ENCODE peak calls at places on chromosomes 3 and 15, in ten cellular contexts. B is tibial artery, G is endothelial cell, V is bronchial epithelial cell, J is GM10248, W is psoas muscle, X is GM23338, N is endothelial cell of umbilical vein, R is Caco-2, I is cardiac muscle cell. D is an unnamed sample.

GRCh38 chr3:33926998-33927605 is 128.7 kb downstream of the PDCD6IP start:
- DNase-seq in B (no peak), G (no peak), V (no peak), J (no peak), W (no peak), X (no peak), N (no peak), R (no peak), I (no peak), D (no peak)

GRCh38 chr3:190983875-190984274 is 121.4 kb upstream of the GMNC start:
- DNase-seq in B (no peak), G (no peak), V (no peak), J (no peak), W (no peak), X (no peak), N (no peak), R (no peak), I (no peak), D (no peak)

GRCh38 chr15:78640840-78641733 is at the start of gene CHRNB4:
- DNase-seq in B (no peak), G (peak), V (peak), J (no peak), W (no peak), X (peak), N (peak), R (peak), I (peak), D (no peak)

GRCh38 chr3:49470714-49471420 is 800 bp downstream of the DAG1 start:
- DNase-seq in B (no peak), G (no peak), V (peak), J (no peak), W (no peak), X (no peak), N (no peak), R (no peak), I (no peak), D (no peak)

GRCh38 chr15:100073982-100074381 is 267.8 kb downstream of the ADAMTS17 start:
- DNase-seq in B (no peak), G (no peak), V (peak), J (no peak), W (no peak), X (no peak), N (no peak), R (no peak), I (no peak), D (no peak)

GRCh38 chr15:69304176-69304533 is 5.4 kb downstream of the PAQR5 start:
- DNase-seq in B (no peak), G (no peak), V (peak), J (no peak), W (no peak), X (no peak), N (no peak), R (no peak), I (no peak), D (peak)

GRCh38 chr15:95087253-95087609 is 855.9 kb downstream of the MCTP2 start:
- DNase-seq in B (no peak), G (no peak), V (peak), J (no peak), W (no peak), X (no peak), N (no peak), R (no peak), I (no peak), D (no peak)

GRCh38 chr15:66287461-66288055 is 5.8 kb upstream of the DIS3L start:
- DNase-seq in B (no peak), G (no peak), V (peak), J (peak), W (no peak), X (peak), N (peak), R (peak), I (peak), D (no peak)

GRCh38 chr3:97882975-97883598 is 61.3 kb downstream of the CRYBG3 start:
- DNase-seq in B (no peak), G (no peak), V (peak), J (no peak), W (no peak), X (no peak), N (peak), R (peak), I (no peak), D (no peak)

GRCh38 chr15:101207867-101208288 is 44.0 kb downstream of the CHSY1 start:
- DNase-seq in B (peak), G (no peak), V (peak), J (no peak), W (peak), X (no peak), N (no peak), R (no peak), I (no peak), D (no peak)

GRCh38 chr15:70974004-70974832 is 81.6 kb downstream of the LRRC49 start:
- DNase-seq in B (no peak), G (no peak), V (peak), J (no peak), W (no peak), X (peak), N (peak), R (no peak), I (peak), D (peak)

GRCh38 chr3:147409143-147410121 is at the start of gene ZIC1:
- DNase-seq in B (no peak), G (no peak), V (no peak), J (no peak), W (no peak), X (peak), N (no peak), R (no peak), I (no peak), D (no peak)

GRCh38 chr3:79467721-79468120 is 300.1 kb downstream of the ROBO1 start:
- DNase-seq in B (no peak), G (no peak), V (peak), J (no peak), W (no peak), X (peak), N (no peak), R (no peak), I (no peak), D (no peak)

GRCh38 chr3:71438904-71439303 is 144.6 kb downstream of the FOXP1 start:
- DNase-seq in B (no peak), G (no peak), V (no peak), J (no peak), W (no peak), X (no peak), N (no peak), R (no peak), I (no peak), D (no peak)

GRCh38 chr15:58556028-58556361 is 124.2 kb downstream of the LIPC start:
- DNase-seq in B (no peak), G (no peak), V (no peak), J (no peak), W (no peak), X (no peak), N (no peak), R (no peak), I (no peak), D (no peak)

GRCh38 chr3:194369522-194370279 is at the start of gene LRRC15:
- DNase-seq in B (no peak), G (peak), V (peak), J (no peak), W (peak), X (peak), N (peak), R (peak), I (peak), D (no peak)

GRCh38 chr3:169772951-169773816 is at the start of gene MYNN:
- DNase-seq in B (peak), G (peak), V (peak), J (peak), W (peak), X (peak), N (peak), R (peak), I (peak), D (peak)

GRCh38 chr3:66789584-66790237 is 208.4 kb upstream of the KBTBD8 start:
- DNase-seq in B (no peak), G (no peak), V (no peak), J (no peak), W (no peak), X (no peak), N (no peak), R (no peak), I (no peak), D (no peak)

GRCh38 chr3:120399372-120399771 is 50.2 kb upstream of the LRRC58 start:
- DNase-seq in B (no peak), G (no peak), V (no peak), J (no peak), W (no peak), X (no peak), N (no peak), R (no peak), I (no peak), D (no peak)

GRCh38 chr3:66615643-66616301 is 115.0 kb upstream of the LRIG1 start:
- DNase-seq in B (no peak), G (no peak), V (no peak), J (no peak), W (no peak), X (no peak), N (no peak), R (no peak), I (peak), D (no peak)

GRCh38 chr15:70196314-70197291 is 98.9 kb upstream of the TLE3 start:
- DNase-seq in B (peak), G (no peak), V (peak), J (peak), W (peak), X (peak), N (no peak), R (peak), I (peak), D (no peak)

GRCh38 chr15:27884726-27885125 is 214.4 kb downstream of the OCA2 start:
- DNase-seq in B (no peak), G (no peak), V (no peak), J (no peak), W (no peak), X (no peak), N (no peak), R (no peak), I (no peak), D (no peak)

GRCh38 chr3:63961891-63962290 is 49.7 kb upstream of the SCAANT1 start:
- DNase-seq in B (no peak), G (no peak), V (peak), J (peak), W (no peak), X (peak), N (peak), R (peak), I (peak), D (no peak)

GRCh38 chr3:184339016-184339415 is 1.6 kb downstream of the FAM131A start:
- DNase-seq in B (no peak), G (no peak), V (peak), J (no peak), W (no peak), X (peak), N (no peak), R (no peak), I (no peak), D (no peak)

GRCh38 chr3:184337315-184337714 is at the start of gene FAM131A:
- DNase-seq in B (peak), G (no peak), V (no peak), J (no peak), W (peak), X (peak), N (peak), R (no peak), I (no peak), D (no peak)

GRCh38 chr3:184336484-184337230 is 743 bp upstream of the FAM131A start:
- DNase-seq in B (peak), G (no peak), V (peak), J (peak), W (no peak), X (peak), N (peak), R (no peak), I (peak), D (no peak)

GRCh38 chr3:184337981-184338380 is 581 bp downstream of the FAM131A start:
- DNase-seq in B (no peak), G (no peak), V (no peak), J (no peak), W (no peak), X (no peak), N (no peak), R (no peak), I (no peak), D (no peak)

GRCh38 chr3:184338538-184338945 is 1.1 kb downstream of the FAM131A start:
- DNase-seq in B (peak), G (peak), V (peak), J (no peak), W (peak), X (peak), N (peak), R (no peak), I (peak), D (no peak)
- TF ChIP-seq CTCF in B (no peak), G (no peak), V (peak), J (no peak), W (no peak), X (no peak), N (peak), R (no peak), I (peak), D (no peak)

GRCh38 chr3:24348348-24348747 is 146.3 kb downstream of the THRB start:
- DNase-seq in B (no peak), G (no peak), V (no peak), J (no peak), W (no peak), X (peak), N (no peak), R (no peak), I (no peak), D (no peak)
- TF ChIP-seq CTCF in B (no peak), G (no peak), V (no peak), J (no peak), W (no peak), X (no peak), N (no peak), R (no peak), I (no peak), D (no peak)

GRCh38 chr15:50363612-50364011 is 8.6 kb upstream of the GABPB1 start:
- DNase-seq in B (no peak), G (no peak), V (no peak), J (no peak), W (no peak), X (no peak), N (no peak), R (no peak), I (no peak), D (no peak)
- TF ChIP-seq CTCF in B (no peak), G (no peak), V (no peak), J (no peak), W (no peak), X (no peak), N (no peak), R (no peak), I (no peak), D (no peak)

GRCh38 chr3:110165344-110165743 is 828.0 kb upstream of the DPPA4 start:
- DNase-seq in B (no peak), G (no peak), V (no peak), J (no peak), W (no peak), X (no peak), N (no peak), R (no peak), I (no peak), D (no peak)

GRCh38 chr3:110164632-110165240 is 827.4 kb upstream of the DPPA4 start:
- DNase-seq in B (no peak), G (no peak), V (no peak), J (no peak), W (no peak), X (peak), N (no peak), R (no peak), I (no peak), D (no peak)

GRCh38 chr3:110165753-110166152 is 828.4 kb upstream of the DPPA4 start:
- DNase-seq in B (no peak), G (no peak), V (peak), J (no peak), W (no peak), X (peak), N (no peak), R (no peak), I (no peak), D (no peak)

DNA sequence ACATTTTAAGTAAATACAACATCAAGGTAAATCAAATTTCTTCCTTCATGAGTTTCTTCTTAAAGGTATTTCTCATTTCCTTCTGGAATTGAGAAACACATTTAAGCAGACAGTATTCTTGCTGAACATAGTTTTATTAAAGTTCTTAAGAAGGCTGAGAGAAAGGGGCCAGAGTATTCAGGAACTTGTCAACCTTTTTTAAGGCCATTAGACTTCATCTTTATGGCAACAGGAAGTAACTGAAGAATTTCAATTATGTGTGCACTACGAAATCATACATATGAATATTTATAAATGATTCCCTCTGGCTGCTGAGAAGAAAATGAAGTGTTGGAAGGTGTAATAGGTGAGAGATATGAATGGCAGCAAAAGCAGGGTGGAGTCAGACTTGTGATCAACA is 829.4 kb upstream of the DPPA4 start:
- DNase-seq in B (no peak), G (no peak), V (no peak), J (no peak), W (no peak), X (no peak), N (no peak), R (no peak), I (no peak), D (no peak)
- TF ChIP-seq CTCF in B (no peak), G (no peak), V (no peak), J (no peak), W (no peak), X (no peak), N (no peak), R (no peak), I (no peak), D (no peak)

GRCh38 chr3:27467545-27467944 is 16.6 kb downstream of the SLC4A7 start:
- DNase-seq in B (no peak), G (no peak), V (peak), J (peak), W (no peak), X (peak), N (peak), R (peak), I (peak), D (no peak)
- TF ChIP-seq CTCF in B (peak), G (peak), V (peak), J (peak), W (peak), X (peak), N (peak), R (peak), I (peak), D (peak)

DNA sequence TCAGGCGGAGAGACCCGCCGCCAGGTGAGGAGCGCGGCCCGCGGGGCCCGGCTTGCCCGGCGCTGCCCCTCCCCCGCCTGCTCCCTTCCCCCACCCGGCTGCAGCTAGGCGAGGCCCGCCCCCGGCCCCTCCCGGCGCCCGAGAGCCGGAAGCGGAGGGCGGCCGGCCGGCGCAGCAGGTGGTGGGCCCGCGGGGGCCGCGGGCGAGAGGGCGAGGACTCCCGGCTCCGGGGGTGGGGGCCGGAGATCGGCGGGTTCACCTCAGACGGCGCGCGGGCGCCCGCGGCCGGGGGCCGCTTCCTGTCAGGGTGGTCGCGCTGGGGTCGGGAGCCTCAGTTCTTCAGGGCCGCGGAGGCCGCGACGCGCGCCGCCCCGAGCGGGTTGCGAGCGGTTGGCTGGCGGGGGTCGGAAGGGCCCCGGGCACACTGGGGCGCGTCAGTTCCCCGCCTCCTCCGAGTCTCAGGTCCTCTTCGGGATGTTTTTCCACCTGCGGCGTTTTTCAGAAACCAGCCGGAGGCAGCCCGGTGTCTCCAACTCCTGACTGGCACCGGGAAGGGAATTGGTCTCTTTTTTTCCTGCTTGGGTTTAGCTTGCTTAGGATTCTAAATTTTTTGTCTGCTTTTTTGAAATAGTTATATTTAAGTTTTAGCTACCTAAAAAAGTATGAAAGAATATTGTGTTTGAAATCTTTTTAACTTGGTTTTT is 462 bp downstream of the ZFAND6 start:
- DNase-seq in B (no peak), G (peak), V (no peak), J (peak), W (peak), X (peak), N (peak), R (peak), I (peak), D (no peak)
- TF ChIP-seq CTCF in B (no peak), G (no peak), V (no peak), J (no peak), W (no peak), X (no peak), N (no peak), R (no peak), I (no peak), D (no peak)

GRCh38 chr15:75033809-75034208 is 10.4 kb downstream of the PPCDC start:
- DNase-seq in B (no peak), G (no peak), V (no peak), J (no peak), W (no peak), X (peak), N (no peak), R (no peak), I (no peak), D (no peak)
- TF ChIP-seq CTCF in B (no peak), G (no peak), V (no peak), J (no peak), W (no peak), X (no peak), N (no peak), R (no peak), I (no peak), D (no peak)

GRCh38 chr3:133574260-133574881 is 885 bp downstream of the CDV3 start:
- DNase-seq in B (peak), G (peak), V (peak), J (peak), W (peak), X (peak), N (peak), R (peak), I (peak), D (no peak)
- TF ChIP-seq CTCF in B (no peak), G (no peak), V (no peak), J (peak), W (no peak), X (no peak), N (peak), R (no peak), I (peak), D (peak)

DNA sequence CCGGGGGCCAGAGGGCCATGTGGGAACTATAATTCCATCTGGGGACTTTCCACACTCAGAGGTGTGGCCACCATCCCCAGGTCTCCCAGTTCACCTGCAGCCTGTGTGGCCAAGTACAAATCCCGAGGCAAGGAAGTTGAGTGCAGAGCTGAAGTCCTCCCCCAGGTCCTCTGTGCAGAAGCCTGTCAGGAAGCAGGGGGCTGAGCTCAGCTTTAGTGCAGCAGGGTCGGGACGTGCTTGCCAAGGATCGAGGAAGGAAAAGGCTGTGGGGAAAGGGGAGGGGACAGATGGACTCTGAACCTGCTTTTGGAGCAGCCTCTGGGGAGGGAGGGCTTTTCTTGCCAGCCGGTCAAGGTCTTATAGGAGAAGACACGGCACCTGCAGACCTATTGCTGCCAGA is 67.7 kb downstream of the CHRNA7 start:
- DNase-seq in B (no peak), G (peak), V (no peak), J (no peak), W (no peak), X (no peak), N (no peak), R (no peak), I (no peak), D (no peak)
- TF ChIP-seq CTCF in B (no peak), G (no peak), V (no peak), J (no peak), W (no peak), X (no peak), N (no peak), R (no peak), I (no peak), D (no peak)